ENCODE peak calls at places on chromosomes 4 and X, in seven cellular contexts. C is psoas muscle, L is lung, W is lower lobe of right lung, N is left lung, F is right cardiac atrium, K is upper lobe of left lung. E is an unnamed sample. For H3K4me1, the result is how much of the 10 kb centered on the place peaks cover.

GRCh38 chr4:146288188-146288587 is 73.8 kb downstream of the REELD1 start:
- ATAC-seq in C (no peak), K (peak), N (peak), L (no peak), W (peak), F (no peak), E (no peak)

GRCh38 chr4:73257995-73258667 is 467 bp downstream of the ANKRD17 start:
- ATAC-seq in F (peak), C (peak), K (peak), W (peak), L (peak), N (peak), E (peak)

GRCh38 chrX:6849711-6850415 is 297.6 kb upstream of the STS start:
- ATAC-seq in N (peak), W (no peak), F (no peak), K (no peak), L (no peak), C (no peak), E (no peak)

GRCh38 chr4:24262616-24263015 is 321.7 kb downstream of the DHX15 start:
- ATAC-seq in C (no peak), N (no peak), L (no peak), F (no peak), W (no peak), K (no peak), E (no peak)

GRCh38 chrX:130109429-130110378 is 593 bp downstream of the ELF4 start:
- ATAC-seq in F (peak), N (peak), L (no peak), W (peak), C (peak), K (peak), E (peak)

GRCh38 chr4:83009529-83009928 is 1.1 kb downstream of the LIN54 start:
- ATAC-seq in W (no peak), K (no peak), C (no peak), N (no peak), L (no peak), F (no peak), E (no peak)

GRCh38 chrX:104189862-104190261 is 23.6 kb downstream of the FAM199X start:
- ATAC-seq in W (no peak), C (no peak), N (no peak), K (no peak), L (no peak), F (no peak), E (no peak)

GRCh38 chr4:68385267-68385666 is 35.4 kb upstream of the YTHDC1 start:
- ATAC-seq in N (no peak), C (no peak), L (no peak), W (no peak), K (no peak), F (no peak), E (no peak)

GRCh38 chrX:68647156-68647957 is at the start of gene STARD8:
- ATAC-seq in K (peak), N (peak), L (peak), W (peak), F (peak), C (peak), E (peak)

GRCh38 chrX:55919367-55920221 is 202.0 kb downstream of the RRAGB start:
- ATAC-seq in C (no peak), K (no peak), W (no peak), N (no peak), L (no peak), F (no peak), E (no peak)

GRCh38 chrX:19549838-19550237 is 34.5 kb upstream of the MAP3K15 start:
- ATAC-seq in F (no peak), C (no peak), K (no peak), W (no peak), N (no peak), L (no peak), E (no peak)

GRCh38 chrX:104370089-104370488 is 115.4 kb upstream of the ESX1 start:
- ATAC-seq in K (no peak), C (no peak), F (no peak), W (no peak), N (no peak), L (no peak), E (no peak)

GRCh38 chrX:153379971-153380581 is 21.1 kb downstream of the PNMA6E start:
- ATAC-seq in L (no peak), F (peak), W (no peak), C (no peak), K (no peak), N (no peak), E (no peak)

GRCh38 chr4:145308598-145308997 is 128.2 kb upstream of the OTUD4 start:
- ATAC-seq in N (no peak), F (no peak), W (no peak), C (no peak), L (no peak), K (no peak), E (no peak)

GRCh38 chr4:47929682-47930201 is 15.4 kb upstream of the NFXL1 start:
- ATAC-seq in N (no peak), L (no peak), K (no peak), W (no peak), C (no peak), F (no peak), E (no peak)

GRCh38 chr4:149790172-149790907 is 25.3 kb downstream of the IQCM start:
- ATAC-seq in N (peak), C (no peak), L (no peak), W (peak), K (no peak), F (no peak), E (no peak)

GRCh38 chr4:123858465-123858864 is 461.9 kb downstream of the SPRY1 start:
- ATAC-seq in C (peak), W (no peak), L (no peak), N (no peak), F (no peak), K (no peak), E (no peak)

GRCh38 chr4:70908993-70909556 is 6.9 kb downstream of the MOB1B start:
- ATAC-seq in K (no peak), L (no peak), W (no peak), N (no peak), F (no peak), C (no peak), E (no peak)

GRCh38 chr4:6257243-6258025 is 12.2 kb upstream of the WFS1 start:
- ATAC-seq in L (no peak), C (no peak), F (no peak), N (peak), K (peak), W (peak), E (peak)

DNA sequence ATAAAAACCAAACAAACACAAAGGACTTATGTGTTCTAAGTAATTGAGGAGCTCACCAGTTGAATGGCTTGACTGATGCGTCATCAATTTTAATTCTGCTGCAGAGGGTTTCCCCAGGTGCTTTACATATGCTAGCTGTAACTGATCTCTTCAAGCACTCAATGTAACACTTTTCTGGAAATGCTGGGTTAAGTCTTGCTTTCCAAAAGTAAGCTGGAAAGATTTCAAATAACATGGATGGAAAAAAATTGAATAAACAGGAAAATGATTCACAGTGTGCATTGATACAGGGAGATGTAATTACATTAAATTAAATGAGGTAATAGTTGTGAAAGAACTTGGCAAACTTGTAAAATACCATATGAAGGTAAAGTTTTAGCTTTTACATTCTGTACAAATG is 186.7 kb upstream of the WDFY3 start:
- ATAC-seq in C (no peak), K (no peak), N (no peak), L (no peak), W (no peak), F (no peak), E (no peak)
- H3K4me1 ChIP-seq in C (under half), K (under half), N (under half), L (under half), W (under half), F (under half), E (under half)

GRCh38 chr4:119205690-119206089 is 6.8 kb upstream of the USP53 start:
- ATAC-seq in K (no peak), C (no peak), F (no peak), W (no peak), L (no peak), N (no peak), E (no peak)
- H3K4me1 ChIP-seq in K (under half), C (under half), F (under half), W (under half), L (under half), N (under half), E (under half)

GRCh38 chr4:30855232-30855631 is 135.1 kb downstream of the PCDH7 start:
- ATAC-seq in N (no peak), F (no peak), K (no peak), L (no peak), C (no peak), W (no peak), E (no peak)
- H3K4me1 ChIP-seq in N (under half), F (under half), K (under half), L (under half), C (under half), W (under half), E (half or more)

GRCh38 chr4:87033902-87034301 is 99.1 kb downstream of the AFF1 start:
- ATAC-seq in K (no peak), N (no peak), C (peak), F (no peak), W (no peak), L (no peak), E (no peak)
- H3K4me1 ChIP-seq in K (half or more), N (under half), C (half or more), F (under half), W (half or more), L (half or more), E (half or more)

GRCh38 chr4:40196724-40197281 is at the start of gene RHOH:
- ATAC-seq in F (no peak), N (peak), K (peak), C (no peak), L (no peak), W (no peak), E (no peak)
- H3K4me1 ChIP-seq in F (under half), N (under half), K (under half), C (under half), L (under half), W (under half), E (under half)

DNA sequence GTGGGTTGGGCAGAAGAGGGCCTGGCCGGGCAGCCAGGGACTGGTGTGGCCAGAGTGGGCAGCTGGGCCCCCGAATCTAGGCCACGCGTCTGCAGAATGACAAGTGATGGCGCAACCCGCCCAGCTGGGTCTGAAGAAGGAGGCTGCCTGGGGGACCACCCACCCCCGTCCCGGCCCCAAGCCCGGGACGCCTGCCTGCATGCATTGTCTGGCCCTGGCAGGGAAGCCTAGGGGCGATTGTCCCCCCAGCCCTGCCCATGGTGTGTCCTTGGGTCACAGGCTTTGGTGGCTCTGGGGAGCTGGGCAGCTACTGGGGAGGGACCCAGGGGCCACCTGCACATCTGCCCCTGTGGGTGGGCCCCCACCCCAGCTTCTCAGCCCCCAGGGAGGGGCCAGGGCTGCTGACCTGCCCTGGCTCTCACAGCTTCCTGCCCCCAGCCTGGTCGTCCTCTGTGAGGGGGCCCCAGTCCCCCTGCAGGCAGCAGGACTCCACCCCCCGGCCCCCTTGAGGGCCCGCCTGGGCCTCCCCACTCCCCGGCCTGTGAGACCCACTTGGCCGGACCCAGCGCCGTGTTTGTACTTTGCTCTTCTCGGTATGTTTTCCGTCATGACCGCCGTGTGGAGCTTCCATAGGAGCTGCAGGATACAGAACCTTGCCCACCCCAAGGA is 4.9 kb downstream of the FGFR3 start:
- ATAC-seq in W (no peak), L (no peak), C (no peak), N (no peak), F (no peak), K (no peak), E (no peak)
- H3K4me1 ChIP-seq in W (under half), L (under half), C (under half), N (under half), F (under half), K (under half), E (under half)